ENCODE peak calls at places on chromosomes 7 and 10, in ten cellular contexts. C is stimulated activated CD4-positive, alpha-beta T cell treated with anti-CD3 and anti-CD28 coated beads, Interleukin-2, amount 100 ng/mL, for 48 hours; S is left ventricle myocardium inferior; P is iris pigment epithelial cell; T is activated CD4-positive, alpha-beta T cell treated with anti-CD3 and anti-CD28 coated beads, Interleukin-2, amount 50 U/mL, for 48 hours; W is GM23248; J is COR-L47; F is astrocyte of the spinal cord; Y is SK-N-SH; B is K562. X is an unnamed sample.
A peak's percentile ranks its signal among the peaks of the same experiment; 100 is the strongest.

GRCh38 chr10:44671321-44671720 is 239.8 kb upstream of the TMEM72 start:
- DNase-seq in C (no peak), S (no peak), P (no peak), T (no peak), W (no peak), J (no peak), F (no peak), Y (no peak), B (no peak), X (no peak)

GRCh38 chr7:155052982-155053381 is 17.1 kb upstream of the HTR5A start:
- DNase-seq in C (no peak), S (no peak), P (peak; percentile 9), T (no peak), W (no peak), J (no peak), F (no peak), Y (no peak), B (no peak), X (no peak)

GRCh38 chr7:108157606-108158330 is 27.6 kb upstream of the LAMB4 start:
- DNase-seq in C (no peak), S (no peak), P (no peak), T (no peak), W (no peak), J (no peak), F (no peak), Y (no peak), B (no peak), X (no peak)

GRCh38 chr7:68107256-68107655 is 1110.6 kb downstream of the TYW1 start:
- DNase-seq in C (no peak), S (peak; percentile 18), P (no peak), T (no peak), W (no peak), J (peak; percentile 59), F (no peak), Y (peak; percentile 49), B (no peak), X (no peak)

GRCh38 chr10:99329891-99330674 is 927 bp downstream of the CNNM1 start:
- DNase-seq in C (peak; percentile 12), S (no peak), P (peak; percentile 12), T (peak; percentile 13), W (peak; percentile 70), J (no peak), F (no peak), Y (peak; percentile 83), B (no peak), X (no peak)

GRCh38 chr10:50540069-50540825 is 83.5 kb downstream of the SGMS1 start:
- DNase-seq in C (no peak), S (no peak), P (peak; percentile 54), T (peak; percentile 30), W (peak; percentile 38), J (no peak), F (no peak), Y (no peak), B (no peak), X (no peak)

GRCh38 chr10:90432891-90433290 is 424.9 kb downstream of the HTR7 start:
- DNase-seq in C (no peak), S (no peak), P (no peak), T (no peak), W (no peak), J (no peak), F (no peak), Y (no peak), B (no peak), X (no peak)

GRCh38 chr10:121306159-121306673 is 292.0 kb downstream of the FGFR2 start:
- DNase-seq in C (no peak), S (no peak), P (no peak), T (no peak), W (no peak), J (no peak), F (no peak), Y (peak; percentile 19), B (no peak), X (no peak)

GRCh38 chr7:23600251-23600650 is 3.1 kb downstream of the CCDC126 start:
- DNase-seq in C (no peak), S (no peak), P (no peak), T (no peak), W (peak; percentile 8), J (no peak), F (no peak), Y (no peak), B (no peak), X (no peak)

GRCh38 chr10:62083413-62083794 is 181.9 kb downstream of the ARID5B start:
- DNase-seq in C (no peak), S (no peak), P (no peak), T (no peak), W (peak; percentile 64), J (no peak), F (peak; percentile 58), Y (no peak), B (peak; percentile 15), X (no peak)

GRCh38 chr7:88276605-88277153 is 30.0 kb downstream of the STEAP4 start:
- DNase-seq in C (no peak), S (no peak), P (no peak), T (no peak), W (no peak), J (no peak), F (no peak), Y (no peak), B (no peak), X (no peak)